ENCODE peak calls at places on chromosome 18, in eight cellular contexts. R is progenitor cell of endocrine pancreas; E is H4; G is IMR-90; H is activated CD4-positive, alpha-beta T cell treated with anti-CD3 and anti-CD28 coated beads, Interleukin-2, amount 50 U/mL, for 48 hours; F is H54; D is stimulated activated CD4-positive, alpha-beta T cell treated with anti-CD3 and anti-CD28 coated beads, Interleukin-4, amount 100 ng/mL, for 4 hours; B is stimulated activated CD8-positive, alpha-beta memory T cell treated with anti-CD3 and anti-CD28 coated beads, Interleukin-12 subunit alpha, Interleukin-12 subunit beta, amount 100 ng/mL, for 4 hours. Y is an unnamed sample.

GRCh38 chr18:35463050-35463449 is 34.7 kb downstream of the INO80C start:
- DNase-seq in R (no peak), E (no peak), G (no peak), H (no peak), F (no peak), D (no peak), B (no peak), Y (peak; percentile 68)

GRCh38 chr18:39845086-39845485 is 2109.9 kb upstream of the PIK3C3 start:
- DNase-seq in R (no peak), E (no peak), G (no peak), H (no peak), F (no peak), D (no peak), B (no peak), Y (no peak)

GRCh38 chr18:11859282-11859797 is 8.1 kb downstream of the CHMP1B start:
- DNase-seq in R (no peak), E (no peak), G (no peak), H (no peak), F (no peak), D (no peak), B (no peak), Y (no peak)

GRCh38 chr18:10750386-10751035 is 224.7 kb downstream of the NAPG start:
- DNase-seq in R (no peak), E (no peak), G (peak; percentile 6), H (no peak), F (no peak), D (no peak), B (no peak), Y (peak; percentile 28)

GRCh38 chr18:31819106-31819924 is 58.6 kb upstream of the SLC25A52 start:
- DNase-seq in R (no peak), E (peak; percentile 58), G (peak; percentile 52), H (no peak), F (peak; percentile 2), D (no peak), B (no peak), Y (peak; percentile 68)

GRCh38 chr18:54134053-54134452 is 90.4 kb downstream of the MBD2 start:
- DNase-seq in R (no peak), E (no peak), G (no peak), H (no peak), F (no peak), D (no peak), B (no peak), Y (no peak)

GRCh38 chr18:36752929-36753865 is 75.6 kb downstream of the TPGS2 start:
- DNase-seq in R (no peak), E (no peak), G (peak; percentile 49), H (no peak), F (no peak), D (no peak), B (no peak), Y (no peak)

GRCh38 chr18:67615876-67616275 is 99.4 kb upstream of the DSEL start:
- DNase-seq in R (no peak), E (no peak), G (no peak), H (no peak), F (no peak), D (no peak), B (no peak), Y (no peak)

GRCh38 chr18:26003391-26003790 is 87.0 kb downstream of the SS18 start:
- DNase-seq in R (no peak), E (no peak), G (no peak), H (no peak), F (no peak), D (no peak), B (no peak), Y (peak; percentile 17)

GRCh38 chr18:67131498-67131897 is 385.0 kb downstream of the DSEL start:
- DNase-seq in R (no peak), E (no peak), G (no peak), H (no peak), F (no peak), D (no peak), B (no peak), Y (no peak)

GRCh38 chr18:12318857-12319256 is 10.8 kb downstream of the TUBB6 start:
- DNase-seq in R (no peak), E (no peak), G (no peak), H (no peak), F (no peak), D (no peak), B (no peak), Y (no peak)

GRCh38 chr18:36314754-36315153 is 17.2 kb downstream of the FHOD3 start:
- DNase-seq in R (no peak), E (peak; percentile 72), G (peak; percentile 89), H (no peak), F (no peak), D (no peak), B (no peak), Y (peak; percentile 92)

GRCh38 chr18:56986829-56987228 is 160.1 kb upstream of the BOD1L2 start:
- DNase-seq in R (no peak), E (no peak), G (no peak), H (no peak), F (no peak), D (no peak), B (no peak), Y (no peak)

GRCh38 chr18:51196811-51197660 is 445 bp downstream of the MEX3C start:
- DNase-seq in R (peak; percentile 29), E (peak; percentile 36), G (peak; percentile 51), H (peak; percentile 52), F (no peak), D (no peak), B (peak; percentile 32), Y (peak; percentile 53)

GRCh38 chr18:27808678-27809077 is 368.3 kb downstream of the CDH2 start:
- DNase-seq in R (no peak), E (no peak), G (no peak), H (no peak), F (no peak), D (no peak), B (no peak), Y (no peak)

GRCh38 chr18:53534695-53535094 is 689.8 kb downstream of the MBD2 start:
- DNase-seq in R (no peak), E (no peak), G (no peak), H (no peak), F (no peak), D (no peak), B (no peak), Y (no peak)

GRCh38 chr18:78673516-78674321 is 305.9 kb upstream of the SALL3 start:
- DNase-seq in R (no peak), E (no peak), G (no peak), H (no peak), F (no peak), D (no peak), B (no peak), Y (no peak)

GRCh38 chr18:23943903-23944624 is 70.5 kb upstream of the TTC39C start:
- DNase-seq in R (no peak), E (no peak), G (peak; percentile 90), H (no peak), F (no peak), D (no peak), B (no peak), Y (peak; percentile 67)

Y was measured in cardiac fibroblast.